ENCODE peak calls at places on chromosomes 1 and 21, in ten cellular contexts. E is dorsolateral prefrontal cortex, H is epithelial cell of prostate, G is PC-9, D is psoas muscle, T is H9, P is aorta, O is IMR-90, Z is endothelial cell of umbilical vein, W is substantia nigra. C is an unnamed sample.

GRCh38 chr1:200610846-200611245 is 9.7 kb downstream of the KIF14 start:
- DNase-seq in E (no peak), H (no peak), G (no peak), D (no peak), T (no peak), P (no peak), O (peak), Z (no peak), W (no peak), C (no peak)

GRCh38 chr21:43654806-43655489 is 4.3 kb downstream of the HSF2BP start:
- DNase-seq in E (no peak), H (no peak), G (peak), D (no peak), T (no peak), P (no peak), O (peak), Z (peak), W (no peak), C (no peak)

GRCh38 chr1:15617874-15618684 is 821 bp downstream of the DDI2 start:
- DNase-seq in E (no peak), H (peak), G (peak), D (peak), T (peak), P (no peak), O (no peak), Z (peak), W (no peak), C (no peak)

GRCh38 chr1:176206006-176206960 is 803 bp downstream of the COP1 start:
- DNase-seq in E (no peak), H (no peak), G (peak), D (peak), T (peak), P (peak), O (peak), Z (peak), W (no peak), C (peak)

GRCh38 chr1:38308780-38309179 is 262.2 kb upstream of the POU3F1 start:
- DNase-seq in E (no peak), H (peak), G (no peak), D (no peak), T (no peak), P (no peak), O (no peak), Z (no peak), W (no peak), C (no peak)

GRCh38 chr1:218548764-218549163 is 203.6 kb downstream of the TGFB2 start:
- DNase-seq in E (no peak), H (no peak), G (no peak), D (no peak), T (no peak), P (no peak), O (no peak), Z (no peak), W (no peak), C (no peak)

GRCh38 chr1:183139281-183139942 is 46.7 kb upstream of the LAMC2 start:
- DNase-seq in E (no peak), H (no peak), G (no peak), D (no peak), T (no peak), P (no peak), O (peak), Z (peak), W (no peak), C (no peak)

GRCh38 chr21:46468110-46468774 is 9.6 kb downstream of the DIP2A start:
- DNase-seq in E (no peak), H (no peak), G (no peak), D (no peak), T (no peak), P (no peak), O (no peak), Z (no peak), W (no peak), C (no peak)

GRCh38 chr1:221315330-221315729 is 426.6 kb downstream of the DUSP10 start:
- DNase-seq in E (no peak), H (no peak), G (no peak), D (no peak), T (no peak), P (no peak), O (peak), Z (no peak), W (no peak), C (no peak)

GRCh38 chr1:166902279-166902678 is 26.2 kb upstream of the TADA1 start:
- DNase-seq in E (no peak), H (peak), G (no peak), D (no peak), T (no peak), P (no peak), O (peak), Z (no peak), W (no peak), C (no peak)

GRCh38 chr1:57616906-57617305 is 193.0 kb upstream of the DAB1 start:
- DNase-seq in E (no peak), H (no peak), G (no peak), D (peak), T (no peak), P (no peak), O (no peak), Z (no peak), W (no peak), C (no peak)

GRCh38 chr1:24300971-24301370 is 18.2 kb upstream of the GRHL3 start:
- DNase-seq in E (no peak), H (no peak), G (no peak), D (no peak), T (no peak), P (no peak), O (no peak), Z (no peak), W (no peak), C (peak)

GRCh38 chr1:169271094-169271493 is 96.5 kb downstream of the NME7 start:
- DNase-seq in E (no peak), H (no peak), G (no peak), D (no peak), T (no peak), P (no peak), O (no peak), Z (no peak), W (no peak), C (no peak)

GRCh38 chr21:46095106-46095719 is 2.7 kb upstream of the COL6A2 start:
- DNase-seq in E (no peak), H (no peak), G (no peak), D (peak), T (peak), P (peak), O (no peak), Z (no peak), W (no peak), C (no peak)

GRCh38 chr1:110228386-110228785 is 18.3 kb downstream of the KCNC4 start:
- DNase-seq in E (no peak), H (no peak), G (no peak), D (no peak), T (no peak), P (no peak), O (no peak), Z (no peak), W (no peak), C (no peak)

GRCh38 chr1:232884262-232884661 is 66.1 kb upstream of the NTPCR start:
- DNase-seq in E (no peak), H (no peak), G (no peak), D (no peak), T (no peak), P (no peak), O (peak), Z (no peak), W (no peak), C (no peak)

GRCh38 chr1:148315081-148315811 is 163.2 kb upstream of the NBPF11 start:
- DNase-seq in E (no peak), H (no peak), G (no peak), D (no peak), T (no peak), P (no peak), O (no peak), Z (no peak), W (no peak), C (no peak)

GRCh38 chr1:194117582-194117981 is 931.2 kb upstream of the B3GALT2 start:
- DNase-seq in E (no peak), H (no peak), G (no peak), D (no peak), T (peak), P (peak), O (no peak), Z (no peak), W (no peak), C (no peak)

GRCh38 chr1:184387069-184387870 is 441 bp downstream of the C1orf21 start:
- DNase-seq in E (no peak), H (no peak), G (peak), D (peak), T (peak), P (peak), O (peak), Z (peak), W (no peak), C (peak)

GRCh38 chr1:231200417-231201031 is 38.7 kb downstream of the TRIM67 start:
- DNase-seq in E (no peak), H (no peak), G (no peak), D (no peak), T (no peak), P (no peak), O (peak), Z (no peak), W (no peak), C (no peak)

GRCh38 chr1:84997667-84998600 is 1.0 kb upstream of the MCOLN2 start:
- DNase-seq in E (no peak), H (no peak), G (no peak), D (no peak), T (peak), P (no peak), O (peak), Z (no peak), W (no peak), C (no peak)

GRCh38 chr21:35046880-35047229 is 2.2 kb downstream of the RUNX1 start:
- DNase-seq in E (no peak), H (no peak), G (peak), D (peak), T (no peak), P (no peak), O (no peak), Z (no peak), W (no peak), C (peak)

GRCh38 chr21:42633858-42634257 is 19.6 kb upstream of the PDE9A start:
- DNase-seq in E (peak), H (no peak), G (no peak), D (no peak), T (no peak), P (peak), O (no peak), Z (no peak), W (no peak), C (no peak)

GRCh38 chr1:220680085-220680687 is 10.0 kb upstream of the C1orf115 start:
- DNase-seq in E (no peak), H (no peak), G (peak), D (no peak), T (no peak), P (no peak), O (peak), Z (peak), W (no peak), C (no peak)

GRCh38 chr21:42652527-42653491 is 612 bp upstream of the PDE9A start:
- DNase-seq in E (peak), H (no peak), G (peak), D (peak), T (peak), P (peak), O (peak), Z (peak), W (peak), C (peak)

GRCh38 chr1:93993731-93994130 is 84.5 kb upstream of the GCLM start:
- DNase-seq in E (no peak), H (peak), G (peak), D (no peak), T (no peak), P (no peak), O (no peak), Z (no peak), W (no peak), C (no peak)

GRCh38 chr1:75275107-75275506 is 140.9 kb downstream of the LHX8 start:
- DNase-seq in E (no peak), H (no peak), G (no peak), D (no peak), T (no peak), P (no peak), O (no peak), Z (no peak), W (no peak), C (no peak)

GRCh38 chr1:156705918-156706646 is 699 bp upstream of the CRABP2 start:
- DNase-seq in E (peak), H (no peak), G (peak), D (peak), T (peak), P (peak), O (peak), Z (peak), W (no peak), C (no peak)

GRCh38 chr1:226296911-226297310 is 12.1 kb downstream of the LIN9 start:
- DNase-seq in E (no peak), H (no peak), G (no peak), D (no peak), T (no peak), P (no peak), O (no peak), Z (no peak), W (no peak), C (no peak)

GRCh38 chr21:22223385-22223784 is 1225.2 kb downstream of the NCAM2 start:
- DNase-seq in E (no peak), H (no peak), G (no peak), D (no peak), T (no peak), P (no peak), O (no peak), Z (no peak), W (no peak), C (no peak)

GRCh38 chr1:77421504-77422233 is 139.8 kb downstream of the AK5 start:
- DNase-seq in E (no peak), H (no peak), G (no peak), D (no peak), T (no peak), P (no peak), O (no peak), Z (no peak), W (no peak), C (no peak)

GRCh38 chr1:151867785-151868403 is 14.4 kb upstream of the THEM5 start:
- DNase-seq in E (no peak), H (peak), G (no peak), D (no peak), T (no peak), P (no peak), O (peak), Z (peak), W (no peak), C (no peak)
- H3K27ac ChIP-seq in E (no peak), H (peak), G (no peak), D (no peak), T (no peak), P (no peak), O (peak), Z (peak), W (no peak), C (no peak)

GRCh38 chr21:29018540-29018939 is 609 bp downstream of the RWDD2B start:
- DNase-seq in E (no peak), H (no peak), G (no peak), D (no peak), T (no peak), P (no peak), O (no peak), Z (peak), W (no peak), C (no peak)
- H3K27ac ChIP-seq in E (peak), H (peak), G (no peak), D (peak), T (no peak), P (no peak), O (peak), Z (peak), W (peak), C (peak)

GRCh38 chr1:205699416-205699815 is 19.1 kb upstream of the SLC45A3 start:
- DNase-seq in E (no peak), H (no peak), G (no peak), D (no peak), T (no peak), P (no peak), O (no peak), Z (no peak), W (no peak), C (no peak)

GRCh38 chr1:205701891-205702290 is 21.6 kb upstream of the SLC45A3 start:
- DNase-seq in E (no peak), H (no peak), G (no peak), D (no peak), T (no peak), P (no peak), O (no peak), Z (no peak), W (no peak), C (no peak)

GRCh38 chr1:205698921-205699320 is 18.6 kb upstream of the SLC45A3 start:
- DNase-seq in E (no peak), H (no peak), G (no peak), D (no peak), T (no peak), P (no peak), O (no peak), Z (no peak), W (no peak), C (no peak)

GRCh38 chr1:205701405-205701804 is 21.1 kb upstream of the SLC45A3 start:
- DNase-seq in E (no peak), H (no peak), G (no peak), D (no peak), T (no peak), P (no peak), O (no peak), Z (no peak), W (no peak), C (no peak)

GRCh38 chr1:205700865-205701401 is 20.6 kb upstream of the SLC45A3 start:
- DNase-seq in E (no peak), H (no peak), G (no peak), D (no peak), T (peak), P (no peak), O (no peak), Z (peak), W (no peak), C (no peak)
- H3K27ac ChIP-seq in E (no peak), H (no peak), G (no peak), D (no peak), T (no peak), P (no peak), O (no peak), Z (peak), W (peak), C (peak)

DNA sequence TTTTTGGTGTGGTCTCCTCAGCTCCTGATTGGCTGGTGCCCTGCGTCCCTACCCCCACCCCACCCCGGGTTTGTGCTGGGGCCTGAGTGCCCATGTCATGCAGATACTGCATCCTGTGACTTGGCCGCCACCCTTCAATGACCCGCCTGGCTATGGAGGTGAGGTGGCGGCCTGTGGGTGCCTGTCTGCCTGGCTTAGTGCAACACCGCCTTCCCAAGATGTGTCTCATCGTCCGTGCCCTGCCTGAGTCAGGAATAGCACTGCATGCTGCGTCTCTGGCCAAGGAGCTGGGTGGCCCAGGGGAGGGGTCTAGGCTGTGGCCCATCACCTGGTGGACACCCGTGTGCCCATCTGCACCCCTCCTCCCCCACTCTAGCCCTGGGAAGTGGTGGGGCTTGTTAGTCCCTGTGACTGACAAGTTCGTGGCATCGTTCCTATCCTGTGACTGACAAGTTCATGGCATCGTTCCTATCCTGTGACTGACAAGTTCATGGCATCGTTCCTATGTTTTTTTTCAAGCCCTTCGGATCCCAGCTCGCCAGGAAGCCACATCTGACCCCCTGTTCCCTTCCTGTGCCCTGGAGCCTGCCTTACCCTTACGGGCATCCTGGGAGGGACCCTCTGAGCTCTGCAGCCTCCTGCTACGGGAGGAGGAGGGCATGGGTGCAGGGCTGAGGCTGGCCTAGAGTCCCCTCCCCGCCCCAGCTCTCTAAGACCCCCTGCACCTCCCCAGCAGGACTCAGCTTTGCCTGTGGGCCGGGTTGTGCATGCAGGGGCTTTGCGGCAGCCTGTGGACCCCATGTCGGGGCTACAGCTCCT is 7.5 kb downstream of the SLX9 start:
- DNase-seq in E (no peak), H (no peak), G (no peak), D (peak), T (no peak), P (peak), O (no peak), Z (no peak), W (no peak), C (no peak)
- H3K27ac ChIP-seq in E (no peak), H (no peak), G (no peak), D (peak), T (no peak), P (no peak), O (no peak), Z (no peak), W (no peak), C (peak)

GRCh38 chr1:55669308-55669707 is 454.1 kb upstream of the USP24 start:
- DNase-seq in E (no peak), H (no peak), G (no peak), D (no peak), T (no peak), P (no peak), O (peak), Z (no peak), W (no peak), C (no peak)
- H3K27ac ChIP-seq in E (no peak), H (no peak), G (no peak), D (no peak), T (no peak), P (peak), O (peak), Z (no peak), W (no peak), C (no peak)

GRCh38 chr1:89821322-89822108 is 683 bp downstream of the LRRC8D start:
- DNase-seq in E (no peak), H (no peak), G (peak), D (peak), T (peak), P (peak), O (peak), Z (peak), W (no peak), C (peak)

GRCh38 chr1:89820423-89821321 is at the start of gene LRRC8D:
- DNase-seq in E (peak), H (no peak), G (peak), D (peak), T (peak), P (peak), O (peak), Z (peak), W (peak), C (peak)

GRCh38 chr1:89823679-89824292 is 3.0 kb downstream of the LRRC8D start:
- DNase-seq in E (no peak), H (no peak), G (no peak), D (no peak), T (no peak), P (no peak), O (no peak), Z (no peak), W (no peak), C (no peak)

GRCh38 chr1:89822999-89823628 is 2.3 kb downstream of the LRRC8D start:
- DNase-seq in E (no peak), H (no peak), G (no peak), D (no peak), T (no peak), P (no peak), O (peak), Z (no peak), W (no peak), C (no peak)

GRCh38 chr1:89822109-89822962 is 1.5 kb downstream of the LRRC8D start:
- DNase-seq in E (no peak), H (no peak), G (peak), D (no peak), T (peak), P (no peak), O (no peak), Z (no peak), W (no peak), C (no peak)
- H3K27ac ChIP-seq in E (peak), H (peak), G (peak), D (no peak), T (no peak), P (no peak), O (no peak), Z (no peak), W (peak), C (no peak)

GRCh38 chr1:33164120-33164519 is 17.7 kb downstream of the TRIM62 start:
- DNase-seq in E (no peak), H (no peak), G (no peak), D (no peak), T (no peak), P (no peak), O (no peak), Z (no peak), W (no peak), C (no peak)

GRCh38 chr1:33165809-33166208 is 16.0 kb downstream of the TRIM62 start:
- DNase-seq in E (no peak), H (no peak), G (no peak), D (no peak), T (no peak), P (no peak), O (no peak), Z (no peak), W (no peak), C (no peak)

GRCh38 chr1:33162141-33162540 is 19.7 kb downstream of the TRIM62 start:
- DNase-seq in E (no peak), H (no peak), G (no peak), D (no peak), T (no peak), P (no peak), O (no peak), Z (no peak), W (no peak), C (no peak)

GRCh38 chr1:33165209-33165608 is 16.6 kb downstream of the TRIM62 start:
- DNase-seq in E (no peak), H (no peak), G (no peak), D (no peak), T (peak), P (no peak), O (no peak), Z (no peak), W (no peak), C (no peak)

GRCh38 chr1:33163621-33164071 is 18.2 kb downstream of the TRIM62 start:
- DNase-seq in E (no peak), H (no peak), G (peak), D (no peak), T (peak), P (no peak), O (peak), Z (peak), W (no peak), C (no peak)
- H3K27ac ChIP-seq in E (no peak), H (no peak), G (peak), D (no peak), T (no peak), P (no peak), O (peak), Z (peak), W (peak), C (no peak)

C was measured in lung.